ENCODE peak calls at places on chromosomes 1 and 21, in ten cellular contexts. B, H, R, M, P, W, O, Q, F and L are unnamed samples.

GRCh38 chr21:41610042-41610839 is 102.3 kb upstream of the TMPRSS2 start:
- DNase-seq in B (peak), H (no peak), R (peak), M (peak), P (peak), W (no peak), O (no peak), Q (peak), F (no peak), L (peak)

GRCh38 chr1:2021550-2021949 is 2.4 kb downstream of the GABRD start:
- DNase-seq in B (no peak), H (no peak), R (no peak), M (no peak), P (no peak), W (no peak), O (no peak), Q (no peak), F (no peak), L (no peak)

GRCh38 chr1:21534674-21535378 is 25.6 kb downstream of the ALPL start:
- DNase-seq in B (peak), H (no peak), R (peak), M (no peak), P (no peak), W (no peak), O (no peak), Q (peak), F (no peak), L (no peak)

GRCh38 chr21:15730484-15731242 is 881 bp downstream of the USP25 start:
- DNase-seq in B (no peak), H (no peak), R (no peak), M (no peak), P (peak), W (no peak), O (no peak), Q (no peak), F (no peak), L (no peak)

GRCh38 chr1:245154429-245155185 is at the start of gene KIF26B:
- DNase-seq in B (peak), H (no peak), R (peak), M (peak), P (peak), W (peak), O (no peak), Q (peak), F (peak), L (no peak)

GRCh38 chr1:78687914-78688313 is 38.3 kb downstream of the IFI44 start:
- DNase-seq in B (no peak), H (no peak), R (no peak), M (no peak), P (no peak), W (no peak), O (no peak), Q (no peak), F (no peak), L (no peak)

GRCh38 chr1:198829948-198830347 is 191.1 kb downstream of the PTPRC start:
- DNase-seq in B (no peak), H (no peak), R (no peak), M (no peak), P (no peak), W (no peak), O (no peak), Q (no peak), F (no peak), L (no peak)

GRCh38 chr1:202122639-202123335 is at the start of gene GPR37L1:
- DNase-seq in B (no peak), H (no peak), R (peak), M (peak), P (no peak), W (no peak), O (no peak), Q (peak), F (no peak), L (peak)

GRCh38 chr1:38038836-38039235 is 7.8 kb downstream of the POU3F1 start:
- DNase-seq in B (no peak), H (no peak), R (no peak), M (no peak), P (no peak), W (no peak), O (no peak), Q (no peak), F (no peak), L (no peak)

GRCh38 chr1:92476071-92476607 is 10.6 kb downstream of the GFI1 start:
- DNase-seq in B (peak), H (peak), R (no peak), M (no peak), P (peak), W (peak), O (no peak), Q (no peak), F (no peak), L (no peak)

GRCh38 chr1:35959304-35959703 is 28.4 kb downstream of the AGO3 start:
- DNase-seq in B (no peak), H (no peak), R (no peak), M (no peak), P (no peak), W (no peak), O (no peak), Q (no peak), F (no peak), L (no peak)

GRCh38 chr1:107139833-107140702 is 771 bp upstream of the NTNG1 start:
- DNase-seq in B (peak), H (no peak), R (no peak), M (peak), P (peak), W (no peak), O (no peak), Q (peak), F (peak), L (peak)

GRCh38 chr1:109392788-109393580 is 4.7 kb downstream of the SORT1 start:
- DNase-seq in B (no peak), H (no peak), R (no peak), M (peak), P (no peak), W (no peak), O (no peak), Q (no peak), F (peak), L (peak)

GRCh38 chr1:175933801-175934200 is 190.4 kb upstream of the TNR start:
- DNase-seq in B (no peak), H (no peak), R (no peak), M (no peak), P (no peak), W (no peak), O (no peak), Q (peak), F (no peak), L (no peak)